ENCODE peak calls at places on chromosome 19, in nine cellular contexts. O is heart right ventricle; U is suprapubic skin; H is spleen; S is left ventricle myocardium inferior; L is gastrocnemius medialis; P is uterus; C is neural progenitor cell; W is effector memory CD4-positive, alpha-beta T cell. G is an unnamed sample.
A peak's percentile ranks its signal among the peaks of the same experiment; 100 is the strongest.

GRCh38 chr19:16454519-16454918 is 17.3 kb downstream of the EPS15L1 start:
- DNase-seq in O (no peak), U (no peak), H (no peak), S (no peak), L (no peak), P (no peak), C (no peak), W (no peak), G (no peak)

GRCh38 chr19:38033658-38034150 is 126.7 kb downstream of the SIPA1L3 start:
- DNase-seq in O (no peak), U (no peak), H (peak; percentile 76), S (no peak), L (no peak), P (no peak), C (peak; percentile 57), W (no peak), G (no peak)

GRCh38 chr19:38655148-38655824 is 7.8 kb downstream of the ACTN4 start:
- DNase-seq in O (no peak), U (no peak), H (no peak), S (no peak), L (no peak), P (no peak), C (no peak), W (no peak), G (no peak)

GRCh38 chr19:57063070-57063469 is 56.7 kb upstream of the USP29 start:
- DNase-seq in O (no peak), U (no peak), H (no peak), S (no peak), L (no peak), P (no peak), C (no peak), W (no peak), G (no peak)

GRCh38 chr19:15115080-15115479 is 7.9 kb downstream of the SYDE1 start:
- DNase-seq in O (peak; percentile 91), U (no peak), H (no peak), S (peak; percentile 90), L (peak; percentile 35), P (peak; percentile 77), C (no peak), W (no peak), G (no peak)

GRCh38 chr19:15841875-15842569 is 26.6 kb upstream of the OR10H1 start:
- DNase-seq in O (no peak), U (peak; percentile 32), H (no peak), S (no peak), L (no peak), P (no peak), C (no peak), W (no peak), G (no peak)

GRCh38 chr19:38492147-38492813 is 58.8 kb downstream of the RYR1 start:
- DNase-seq in O (no peak), U (no peak), H (no peak), S (no peak), L (no peak), P (no peak), C (no peak), W (no peak), G (no peak)

GRCh38 chr19:4357921-4358326 is 14.6 kb downstream of the MPND start:
- DNase-seq in O (no peak), U (peak; percentile 61), H (no peak), S (no peak), L (no peak), P (no peak), C (no peak), W (no peak), G (no peak)

GRCh38 chr19:29887498-29887897 is 54.5 kb upstream of the URI1 start:
- DNase-seq in O (no peak), U (no peak), H (peak; percentile 81), S (no peak), L (no peak), P (no peak), C (no peak), W (no peak), G (no peak)

GRCh38 chr19:32798201-32798600 is 71.4 kb downstream of the SLC7A9 start:
- DNase-seq in O (no peak), U (no peak), H (no peak), S (no peak), L (no peak), P (no peak), C (no peak), W (no peak), G (no peak)

GRCh38 chr19:33467851-33468250 is 53.7 kb downstream of the PEPD start:
- DNase-seq in O (no peak), U (no peak), H (peak; percentile 57), S (no peak), L (no peak), P (no peak), C (no peak), W (no peak), G (no peak)

GRCh38 chr19:43739419-43739818 is 15.3 kb downstream of the SMG9 start:
- DNase-seq in O (no peak), U (no peak), H (no peak), S (no peak), L (no peak), P (no peak), C (no peak), W (no peak), G (no peak)

GRCh38 chr19:39428309-39429112 is 7.2 kb downstream of the RPS16 start:
- DNase-seq in O (peak; percentile 77), U (no peak), H (peak; percentile 76), S (peak; percentile 74), L (no peak), P (peak; percentile 82), C (peak; percentile 91), W (no peak), G (peak; percentile 79)

DNA sequence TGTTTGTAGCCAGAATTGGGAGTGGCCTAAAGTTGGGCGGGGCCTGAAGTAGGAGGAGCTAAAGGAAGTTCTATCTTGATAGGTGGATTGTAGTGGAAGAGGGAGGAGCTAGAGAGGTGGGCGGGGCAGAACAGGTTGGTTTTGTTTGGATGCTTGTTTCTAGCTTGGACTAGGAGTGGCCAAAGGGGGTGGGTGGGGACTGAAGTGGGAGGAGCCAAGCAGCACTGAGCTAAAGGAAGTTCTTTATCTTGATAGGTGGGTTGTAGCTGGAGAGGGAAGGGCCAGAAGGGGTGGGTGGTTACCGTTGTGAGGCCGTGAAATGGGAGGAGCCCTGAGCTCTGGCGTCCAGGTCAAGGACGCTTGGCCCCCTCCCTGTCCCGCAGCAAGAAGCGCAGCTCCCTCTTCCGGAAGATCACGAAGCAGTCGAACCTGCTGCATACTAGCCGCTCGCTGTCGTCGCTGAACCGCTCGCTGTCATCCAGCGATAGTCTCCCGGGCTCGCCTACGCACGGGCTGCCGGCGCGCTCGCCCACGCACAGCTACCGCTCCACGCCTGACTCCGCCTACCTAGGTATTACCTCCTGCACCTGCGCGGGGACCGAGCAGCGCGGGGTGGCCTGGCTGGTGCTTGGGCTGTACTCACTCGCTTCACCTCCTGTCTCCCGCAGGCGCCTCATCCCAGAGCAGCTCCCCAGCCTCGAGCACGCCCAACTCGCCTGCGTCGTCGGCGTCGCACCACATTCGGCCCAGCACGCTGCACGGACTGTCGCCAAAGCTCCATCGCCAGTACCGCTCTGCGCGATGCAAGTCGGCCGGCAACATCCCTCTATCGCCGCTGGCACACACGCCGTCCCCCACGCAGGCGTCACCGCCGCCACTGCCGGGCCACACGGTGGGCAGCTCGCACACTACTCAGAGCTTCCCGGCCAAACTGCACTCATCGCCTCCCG is 8.0 kb downstream of the DNASE2 start:
- DNase-seq in O (no peak), U (peak; percentile 82), H (no peak), S (no peak), L (no peak), P (no peak), C (peak; percentile 21), W (peak; percentile 62), G (peak; percentile 63)
- H3K27ac ChIP-seq in O (no peak overlapping the region), U (no peak overlapping the region), H (no peak overlapping the region), S (no peak overlapping the region), L (no peak overlapping the region), P (no peak overlapping the region), C (no peak overlapping the region), W (no peak overlapping the region), G (no peak overlapping the region)

GRCh38 chr19:5989388-5990074 is 11.6 kb upstream of the RANBP3 start:
- DNase-seq in O (no peak), U (no peak), H (no peak), S (no peak), L (no peak), P (no peak), C (no peak), W (no peak), G (no peak)
- H3K4me3 ChIP-seq in O (no peak overlapping the region), U (no peak overlapping the region), H (no peak overlapping the region), S (no peak overlapping the region), L (no peak overlapping the region), P (no peak overlapping the region), C (no peak overlapping the region), W (no peak overlapping the region), G (no peak overlapping the region)

DNA sequence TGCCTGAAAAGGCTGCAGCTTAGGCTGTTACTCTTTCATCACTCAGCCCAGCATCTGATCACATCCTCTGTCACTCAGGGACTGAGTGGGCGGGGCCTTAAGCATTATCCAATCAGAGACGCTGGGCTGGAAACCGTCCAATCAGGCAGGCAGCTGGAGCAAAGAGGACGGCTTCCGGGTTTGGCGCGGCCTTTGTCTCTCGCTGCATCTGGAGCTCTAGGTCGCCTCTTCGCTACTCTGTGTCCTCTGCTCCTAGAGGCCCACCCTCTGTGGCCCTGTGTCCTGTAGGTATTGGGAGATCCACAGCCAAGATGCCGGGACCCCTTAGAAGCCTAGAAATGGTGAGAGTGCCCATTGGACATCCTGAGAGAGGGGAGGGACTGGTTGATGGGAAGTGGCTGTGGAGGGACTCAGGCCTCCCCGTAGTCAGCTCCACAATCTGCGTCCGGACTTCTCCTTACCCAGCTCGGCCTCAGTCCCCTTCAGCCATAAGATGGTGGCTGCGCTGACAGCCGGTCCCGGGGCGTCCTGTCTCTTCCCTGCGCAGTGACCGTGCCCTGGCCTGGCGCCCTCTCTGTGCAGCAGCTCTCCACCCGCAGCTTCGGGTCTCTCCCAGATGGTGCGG is at the start of gene ZNF486:
- DNase-seq in O (peak; percentile 94), U (peak; percentile 98), H (peak; percentile 93), S (peak; percentile 96), L (peak; percentile 80), P (peak; percentile 96), C (peak; percentile 98), W (peak; percentile 89), G (peak; percentile 99)
- H3K27ac ChIP-seq in O (peak within 1 kb of the TSS; percentile 77), U (peak within 1 kb of the TSS; percentile 77), H (peak within 1 kb of the TSS; percentile 85), S (peak within 1 kb of the TSS; percentile 73), L (peak within 1 kb of the TSS; percentile 71), P (peak within 1 kb of the TSS; percentile 56), C (peak within 1 kb of the TSS; percentile 91), W (peak within 1 kb of the TSS; percentile 32), G (peak within 1 kb of the TSS; percentile 67)

GRCh38 chr19:45780448-45781281 is 1.6 kb downstream of the DMPK start:
- DNase-seq in O (no peak), U (no peak), H (no peak), S (no peak), L (no peak), P (peak; percentile 52), C (no peak), W (no peak), G (no peak)

GRCh38 chr19:45782820-45783785 is 813 bp upstream of the DMPK start:
- DNase-seq in O (peak; percentile 82), U (no peak), H (no peak), S (peak; percentile 85), L (peak; percentile 83), P (peak; percentile 84), C (no peak), W (no peak), G (peak; percentile 74)

GRCh38 chr19:45784096-45784495 is 1.8 kb upstream of the DMPK start:
- DNase-seq in O (no peak), U (no peak), H (no peak), S (no peak), L (no peak), P (no peak), C (no peak), W (no peak), G (no peak)

GRCh38 chr19:45781282-45782161 is 768 bp downstream of the DMPK start:
- DNase-seq in O (peak; percentile 44), U (no peak), H (no peak), S (no peak), L (peak; percentile 86), P (no peak), C (no peak), W (no peak), G (peak; percentile 90)

GRCh38 chr19:45782162-45782623 is at the start of gene DMPK:
- DNase-seq in O (peak; percentile 76), U (no peak), H (no peak), S (peak; percentile 76), L (no peak), P (peak; percentile 56), C (no peak), W (no peak), G (peak; percentile 78)
- H3K4me3 ChIP-seq in O (peak within 1 kb of the TSS; percentile 63), U (peak within 1 kb of the TSS; percentile 51), H (peak within 1 kb of the TSS; percentile 32), S (peak within 1 kb of the TSS; percentile 75), L (peak within 1 kb of the TSS; percentile 75), P (peak within 1 kb of the TSS; percentile 48), C (no peak within 1 kb of the TSS), W (no peak within 1 kb of the TSS), G (peak within 1 kb of the TSS; percentile 84)